ENCODE peak calls at places on chromosomes 12 and 14, in five cellular contexts. One of them, this sample, is unnamed. For H4K20me1 and H3K4me1, the result is how much of the 10 kb centered on the place peaks cover.

GRCh38 chr12:113298472-113298817 is 36.5 kb downstream of the SLC8B1 start:
- DNase-seq in SK-N-SH: no peak
- DNase-seq in H1: no peak
- DNase-seq in H9: no peak
- DNase-seq in HepG2: no peak
- DNase-seq in this sample: no peak

GRCh38 chr12:26271889-26272492 is 76.6 kb downstream of the SSPN start:
- DNase-seq in SK-N-SH: no peak
- DNase-seq in H1: no peak
- DNase-seq in H9: no peak
- DNase-seq in HepG2: no peak
- DNase-seq in this sample: peak

GRCh38 chr12:52385226-52385702 is at the start of gene KRT84:
- DNase-seq in SK-N-SH: no peak
- DNase-seq in H1: no peak
- DNase-seq in H9: no peak
- DNase-seq in HepG2: no peak
- DNase-seq in this sample: no peak

GRCh38 chr14:98433436-98433835 is 838.6 kb downstream of the BCL11B start:
- DNase-seq in SK-N-SH: no peak
- DNase-seq in H1: no peak
- DNase-seq in H9: no peak
- DNase-seq in HepG2: no peak
- DNase-seq in this sample: no peak

GRCh38 chr12:117583677-117584076 is 222.3 kb upstream of the NOS1 start:
- DNase-seq in SK-N-SH: no peak
- DNase-seq in H1: no peak
- DNase-seq in H9: peak
- DNase-seq in HepG2: no peak
- DNase-seq in this sample: no peak

GRCh38 chr12:91377456-91377855 is 194.8 kb upstream of the DCN start:
- DNase-seq in SK-N-SH: no peak
- DNase-seq in H1: no peak
- DNase-seq in H9: no peak
- DNase-seq in HepG2: no peak
- DNase-seq in this sample: peak

GRCh38 chr14:49057838-49058510 is 528.2 kb downstream of the RPS29 start:
- DNase-seq in SK-N-SH: no peak
- DNase-seq in H1: no peak
- DNase-seq in H9: no peak
- DNase-seq in HepG2: peak
- DNase-seq in this sample: no peak

GRCh38 chr12:53974084-53975018 is at the start of gene HOTAIR:
- DNase-seq in SK-N-SH: peak
- DNase-seq in H1: no peak
- DNase-seq in H9: peak
- DNase-seq in HepG2: no peak
- DNase-seq in this sample: no peak

GRCh38 chr12:121807656-121808347 is 4.0 kb downstream of the SETD1B start:
- DNase-seq in SK-N-SH: no peak
- DNase-seq in H1: no peak
- DNase-seq in H9: no peak
- DNase-seq in HepG2: no peak
- DNase-seq in this sample: no peak

GRCh38 chr12:114682920-114683708 is 861 bp downstream of the TBX3 start:
- DNase-seq in SK-N-SH: no peak
- DNase-seq in H1: peak
- DNase-seq in H9: peak
- DNase-seq in HepG2: no peak
- DNase-seq in this sample: no peak

GRCh38 chr14:101026341-101026740 is 122.8 kb upstream of the RTL1 start:
- DNase-seq in SK-N-SH: no peak
- DNase-seq in H1: no peak
- DNase-seq in H9: no peak
- DNase-seq in HepG2: no peak
- DNase-seq in this sample: no peak

GRCh38 chr14:104864267-104865068 is 600 bp upstream of the CEP170B start:
- DNase-seq in SK-N-SH: no peak
- DNase-seq in H1: peak
- DNase-seq in H9: peak
- DNase-seq in HepG2: peak
- DNase-seq in this sample: no peak

GRCh38 chr12:34393086-34393820 is 371.0 kb downstream of the ALG10 start:
- DNase-seq in SK-N-SH: no peak
- DNase-seq in H1: no peak
- DNase-seq in H9: peak
- DNase-seq in HepG2: no peak
- DNase-seq in this sample: no peak

GRCh38 chr12:124390442-124391116 is 95.7 kb downstream of the RFLNA start:
- DNase-seq in SK-N-SH: no peak
- DNase-seq in H1: no peak
- DNase-seq in H9: no peak
- DNase-seq in HepG2: no peak
- DNase-seq in this sample: peak

GRCh38 chr12:72547593-72547992 is 275.4 kb downstream of the TRHDE start:
- DNase-seq in SK-N-SH: no peak
- DNase-seq in H1: no peak
- DNase-seq in H9: no peak
- DNase-seq in HepG2: no peak
- DNase-seq in this sample: peak

GRCh38 chr12:114395755-114396152 is 10.2 kb downstream of the TBX5 start:
- DNase-seq in SK-N-SH: no peak
- DNase-seq in H1: no peak
- DNase-seq in H9: no peak
- DNase-seq in HepG2: no peak
- DNase-seq in this sample: no peak

GRCh38 chr12:116277393-116278258 is at the start of gene MED13L:
- DNase-seq in SK-N-SH: peak
- DNase-seq in H1: peak
- DNase-seq in H9: peak
- DNase-seq in HepG2: peak
- DNase-seq in this sample: peak

GRCh38 chr12:93698307-93699092 is 21.3 kb downstream of the CRADD start:
- DNase-seq in SK-N-SH: no peak
- DNase-seq in H1: no peak
- DNase-seq in H9: no peak
- DNase-seq in HepG2: peak
- DNase-seq in this sample: peak

GRCh38 chr12:131082795-131083194 is 129.1 kb downstream of the ADGRD1 start:
- DNase-seq in SK-N-SH: no peak
- DNase-seq in H1: no peak
- DNase-seq in H9: peak
- DNase-seq in HepG2: no peak
- DNase-seq in this sample: no peak

GRCh38 chr12:76460807-76461206 is 98.8 kb downstream of the OSBPL8 start:
- DNase-seq in SK-N-SH: no peak
- DNase-seq in H1: no peak
- DNase-seq in H9: no peak
- DNase-seq in HepG2: no peak
- DNase-seq in this sample: no peak

GRCh38 chr12:118187746-118188390 is 51.9 kb downstream of the PEBP1 start:
- DNase-seq in SK-N-SH: peak
- DNase-seq in H1: no peak
- DNase-seq in H9: no peak
- DNase-seq in HepG2: no peak
- DNase-seq in this sample: peak

GRCh38 chr14:70641548-70642312 is at the start of gene TTC9:
- DNase-seq in SK-N-SH: peak
- DNase-seq in H1: peak
- DNase-seq in H9: peak
- DNase-seq in HepG2: no peak
- DNase-seq in this sample: no peak

GRCh38 chr12:112164326-112164660 is 38.9 kb downstream of the TRAFD1 start:
- DNase-seq in SK-N-SH: no peak
- DNase-seq in H1: no peak
- DNase-seq in H9: no peak
- DNase-seq in HepG2: no peak
- DNase-seq in this sample: no peak

GRCh38 chr12:127119600-127120140 is 1147.3 kb upstream of the TMEM132C start:
- DNase-seq in SK-N-SH: no peak
- DNase-seq in H1: no peak
- DNase-seq in H9: no peak
- DNase-seq in HepG2: no peak
- DNase-seq in this sample: no peak

GRCh38 chr12:123354600-123354999 is 10.0 kb downstream of the SBNO1 start:
- DNase-seq in SK-N-SH: no peak
- DNase-seq in H1: no peak
- DNase-seq in H9: no peak
- DNase-seq in HepG2: no peak
- DNase-seq in this sample: no peak

GRCh38 chr14:83779266-83779665 is 1750.7 kb upstream of the FLRT2 start:
- DNase-seq in SK-N-SH: no peak
- DNase-seq in H1: no peak
- DNase-seq in H9: no peak
- DNase-seq in HepG2: no peak
- DNase-seq in this sample: peak

GRCh38 chr14:81429028-81429427 is 28.9 kb upstream of the STON2 start:
- DNase-seq in SK-N-SH: no peak
- DNase-seq in H1: no peak
- DNase-seq in H9: no peak
- DNase-seq in HepG2: no peak
- DNase-seq in this sample: no peak

GRCh38 chr14:68762944-68763831 is 29.7 kb downstream of the ZFP36L1 start:
- DNase-seq in SK-N-SH: peak
- DNase-seq in H1: peak
- DNase-seq in H9: peak
- DNase-seq in HepG2: peak
- DNase-seq in this sample: peak

GRCh38 chr12:14403293-14403692 is 37.8 kb downstream of the ATF7IP start:
- DNase-seq in SK-N-SH: no peak
- DNase-seq in H1: no peak
- DNase-seq in H9: no peak
- DNase-seq in HepG2: no peak
- DNase-seq in this sample: no peak

GRCh38 chr12:91139264-91139663 is 28.0 kb upstream of the LUM start:
- DNase-seq in SK-N-SH: peak
- DNase-seq in H1: no peak
- DNase-seq in H9: no peak
- DNase-seq in HepG2: no peak
- DNase-seq in this sample: peak

GRCh38 chr12:95790025-95790911 is at the start of gene NTN4:
- DNase-seq in SK-N-SH: peak
- DNase-seq in H1: peak
- DNase-seq in H9: peak
- DNase-seq in HepG2: no peak
- DNase-seq in this sample: peak

GRCh38 chr12:41965996-41966395 is 178.7 kb downstream of the GXYLT1 start:
- DNase-seq in SK-N-SH: no peak
- DNase-seq in H1: no peak
- DNase-seq in H9: no peak
- DNase-seq in HepG2: no peak
- DNase-seq in this sample: no peak

GRCh38 chr14:83561261-83561660 is 1968.7 kb upstream of the FLRT2 start:
- DNase-seq in SK-N-SH: no peak
- DNase-seq in H1: no peak
- DNase-seq in H9: no peak
- DNase-seq in HepG2: no peak
- DNase-seq in this sample: no peak

GRCh38 chr14:87407344-87407743 is 585.6 kb downstream of the GALC start:
- DNase-seq in SK-N-SH: no peak
- DNase-seq in H1: no peak
- DNase-seq in H9: no peak
- DNase-seq in HepG2: no peak
- DNase-seq in this sample: no peak

GRCh38 chr14:35390577-35391387 is 13.8 kb downstream of the NFKBIA start:
- DNase-seq in SK-N-SH: no peak
- DNase-seq in H1: no peak
- DNase-seq in H9: no peak
- DNase-seq in HepG2: no peak
- DNase-seq in this sample: peak

GRCh38 chr12:132619301-132620112 is 931 bp downstream of the P2RX2 start:
- DNase-seq in SK-N-SH: peak
- DNase-seq in H1: peak
- DNase-seq in H9: no peak
- DNase-seq in HepG2: no peak
- DNase-seq in this sample: no peak

GRCh38 chr12:19031032-19031431 is 98.5 kb upstream of the PLEKHA5 start:
- DNase-seq in SK-N-SH: no peak
- DNase-seq in H1: no peak
- DNase-seq in H9: no peak
- DNase-seq in HepG2: no peak
- DNase-seq in this sample: peak

GRCh38 chr12:22628228-22628627 is 3.3 kb downstream of the ETNK1 start:
- DNase-seq in SK-N-SH: no peak
- DNase-seq in H1: no peak
- DNase-seq in H9: no peak
- DNase-seq in HepG2: no peak
- DNase-seq in this sample: peak
- H4K20me1 ChIP-seq in SK-N-SH: under half
- H4K20me1 ChIP-seq in H1: under half
- H4K20me1 ChIP-seq in H9: under half
- H4K20me1 ChIP-seq in HepG2: under half
- H4K20me1 ChIP-seq in this sample: under half

GRCh38 chr14:91216731-91217226 is 27.7 kb downstream of the GPR68 start:
- DNase-seq in SK-N-SH: no peak
- DNase-seq in H1: no peak
- DNase-seq in H9: no peak
- DNase-seq in HepG2: no peak
- DNase-seq in this sample: no peak
- H3K9ac ChIP-seq in SK-N-SH: no peak
- H3K9ac ChIP-seq in H1: no peak
- H3K9ac ChIP-seq in H9: no peak
- H3K9ac ChIP-seq in HepG2: no peak
- H3K9ac ChIP-seq in this sample: no peak

DNA sequence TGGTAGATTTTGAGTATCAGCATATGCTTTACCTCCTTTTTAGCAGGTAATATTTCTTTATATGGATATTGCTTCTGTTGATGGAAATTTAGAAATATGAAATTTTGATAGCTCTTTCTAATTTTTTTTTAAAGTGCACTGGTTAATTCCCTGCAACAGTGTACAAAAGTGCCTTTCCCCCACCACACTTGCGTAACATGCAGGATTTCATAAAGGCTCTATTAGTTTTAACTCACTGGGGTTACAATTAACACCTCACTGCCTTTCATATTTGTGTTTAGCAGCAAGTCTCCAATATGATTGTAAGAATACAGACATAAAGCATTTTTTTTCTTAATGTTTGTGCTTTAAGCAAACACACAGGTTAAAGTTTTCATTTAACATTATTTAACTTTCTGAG is 25.6 kb downstream of the MNAT1 start:
- DNase-seq in SK-N-SH: no peak
- DNase-seq in H1: no peak
- DNase-seq in H9: no peak
- DNase-seq in HepG2: no peak
- DNase-seq in this sample: no peak
- H3K4me1 ChIP-seq in SK-N-SH: under half
- H3K4me1 ChIP-seq in H1: under half
- H3K4me1 ChIP-seq in H9: under half
- H3K4me1 ChIP-seq in HepG2: under half
- H3K4me1 ChIP-seq in this sample: under half

DNA sequence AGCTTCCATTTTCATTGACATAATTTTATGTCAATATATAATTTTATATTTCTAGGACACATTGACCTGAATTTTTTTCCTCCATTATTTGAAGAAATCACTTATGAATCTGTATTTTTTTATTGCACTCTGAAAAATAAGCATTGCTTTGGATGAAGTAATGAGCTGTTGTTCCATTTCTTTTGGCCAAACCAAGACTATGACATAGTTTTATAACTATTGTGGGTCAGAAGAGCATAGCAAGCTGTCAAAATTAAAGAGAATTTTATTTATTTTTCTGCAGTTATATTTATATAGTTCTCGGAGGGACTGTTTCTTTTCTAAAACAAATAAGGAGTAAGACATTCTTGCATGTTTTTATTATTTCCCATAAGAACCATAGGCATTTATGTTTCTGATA is 8.5 kb downstream of the C12orf75 start:
- DNase-seq in SK-N-SH: no peak
- DNase-seq in H1: no peak
- DNase-seq in H9: no peak
- DNase-seq in HepG2: no peak
- DNase-seq in this sample: no peak
- H4K20me1 ChIP-seq in SK-N-SH: half or more
- H4K20me1 ChIP-seq in H1: under half
- H4K20me1 ChIP-seq in H9: under half
- H4K20me1 ChIP-seq in HepG2: under half
- H4K20me1 ChIP-seq in this sample: under half

This sample was measured in fibroblast of lung.